ENCODE peak calls at places on chromosomes 2 and 18, in five cellular contexts. One of them, this sample, is unnamed.

GRCh38 chr18:46322411-46322891 is 218.3 kb downstream of the HAUS1 start:
- DNase-seq in activated CD4-positive, alpha-beta T cell treated with anti-CD3 and anti-CD28 coated beads for 48 hours: no peak
- DNase-seq in left cardiac atrium: no peak
- DNase-seq in posterior vena cava: no peak
- DNase-seq in H4: no peak
- DNase-seq in this sample: no peak

GRCh38 chr2:48504647-48505327 is 25.2 kb upstream of the STON1 start:
- DNase-seq in activated CD4-positive, alpha-beta T cell treated with anti-CD3 and anti-CD28 coated beads for 48 hours: no peak
- DNase-seq in posterior vena cava: no peak
- DNase-seq in left cardiac atrium: no peak
- DNase-seq in H4: peak; percentile 58
- DNase-seq in this sample: no peak

GRCh38 chr2:230765611-230766300 is 53.1 kb downstream of the CAB39 start:
- DNase-seq in posterior vena cava: no peak
- DNase-seq in activated CD4-positive, alpha-beta T cell treated with anti-CD3 and anti-CD28 coated beads for 48 hours: no peak
- DNase-seq in left cardiac atrium: no peak
- DNase-seq in H4: no peak
- DNase-seq in this sample: no peak

GRCh38 chr2:51000849-51001617 is 30.9 kb downstream of the NRXN1 start:
- DNase-seq in H4: no peak
- DNase-seq in posterior vena cava: no peak
- DNase-seq in activated CD4-positive, alpha-beta T cell treated with anti-CD3 and anti-CD28 coated beads for 48 hours: no peak
- DNase-seq in left cardiac atrium: no peak
- DNase-seq in this sample: no peak

GRCh38 chr2:238528953-238529781 is 102.4 kb downstream of the ASB1 start:
- DNase-seq in H4: peak; percentile 47
- DNase-seq in activated CD4-positive, alpha-beta T cell treated with anti-CD3 and anti-CD28 coated beads for 48 hours: no peak
- DNase-seq in posterior vena cava: peak; percentile 42
- DNase-seq in left cardiac atrium: peak; percentile 1
- DNase-seq in this sample: no peak

GRCh38 chr2:140863713-140864112 is 1267.1 kb downstream of the LRP1B start:
- DNase-seq in activated CD4-positive, alpha-beta T cell treated with anti-CD3 and anti-CD28 coated beads for 48 hours: no peak
- DNase-seq in left cardiac atrium: no peak
- DNase-seq in posterior vena cava: no peak
- DNase-seq in H4: peak; percentile 44
- DNase-seq in this sample: no peak

GRCh38 chr2:177329035-177329434 is 63.5 kb upstream of the AGPS start:
- DNase-seq in posterior vena cava: no peak
- DNase-seq in H4: no peak
- DNase-seq in left cardiac atrium: no peak
- DNase-seq in activated CD4-positive, alpha-beta T cell treated with anti-CD3 and anti-CD28 coated beads for 48 hours: no peak
- DNase-seq in this sample: no peak

GRCh38 chr2:63484481-63484880 is 103.8 kb downstream of the WDPCP start:
- DNase-seq in left cardiac atrium: no peak
- DNase-seq in H4: no peak
- DNase-seq in posterior vena cava: no peak
- DNase-seq in activated CD4-positive, alpha-beta T cell treated with anti-CD3 and anti-CD28 coated beads for 48 hours: no peak
- DNase-seq in this sample: no peak

GRCh38 chr2:8480936-8481335 is 200.9 kb upstream of the ID2 start:
- DNase-seq in H4: no peak
- DNase-seq in left cardiac atrium: peak; percentile 10
- DNase-seq in activated CD4-positive, alpha-beta T cell treated with anti-CD3 and anti-CD28 coated beads for 48 hours: no peak
- DNase-seq in posterior vena cava: no peak
- DNase-seq in this sample: no peak

GRCh38 chr18:25058520-25058919 is 293.4 kb downstream of the ZNF521 start:
- DNase-seq in H4: no peak
- DNase-seq in activated CD4-positive, alpha-beta T cell treated with anti-CD3 and anti-CD28 coated beads for 48 hours: no peak
- DNase-seq in posterior vena cava: no peak
- DNase-seq in left cardiac atrium: no peak
- DNase-seq in this sample: no peak

GRCh38 chr2:72144746-72145657 is 2.7 kb downstream of the CYP26B1 start:
- DNase-seq in activated CD4-positive, alpha-beta T cell treated with anti-CD3 and anti-CD28 coated beads for 48 hours: no peak
- DNase-seq in H4: no peak
- DNase-seq in left cardiac atrium: peak; percentile 64
- DNase-seq in posterior vena cava: peak; percentile 81
- DNase-seq in this sample: peak; percentile 75

GRCh38 chr18:5449858-5450509 is 93.8 kb downstream of the EPB41L3 start:
- DNase-seq in H4: no peak
- DNase-seq in left cardiac atrium: no peak
- DNase-seq in posterior vena cava: no peak
- DNase-seq in activated CD4-positive, alpha-beta T cell treated with anti-CD3 and anti-CD28 coated beads for 48 hours: no peak
- DNase-seq in this sample: no peak

GRCh38 chr2:172211507-172211906 is 108.8 kb upstream of the DLX2 start:
- DNase-seq in posterior vena cava: no peak
- DNase-seq in H4: no peak
- DNase-seq in activated CD4-positive, alpha-beta T cell treated with anti-CD3 and anti-CD28 coated beads for 48 hours: no peak
- DNase-seq in left cardiac atrium: no peak
- DNase-seq in this sample: no peak

GRCh38 chr18:49100226-49100968 is 149.6 kb upstream of the SMAD7 start:
- DNase-seq in H4: peak; percentile 91
- DNase-seq in posterior vena cava: no peak
- DNase-seq in left cardiac atrium: no peak
- DNase-seq in activated CD4-positive, alpha-beta T cell treated with anti-CD3 and anti-CD28 coated beads for 48 hours: no peak
- DNase-seq in this sample: no peak

GRCh38 chr2:85446296-85447221 is 28.0 kb downstream of the SH2D6 start:
- DNase-seq in H4: no peak
- DNase-seq in posterior vena cava: no peak
- DNase-seq in activated CD4-positive, alpha-beta T cell treated with anti-CD3 and anti-CD28 coated beads for 48 hours: no peak
- DNase-seq in left cardiac atrium: no peak
- DNase-seq in this sample: no peak

GRCh38 chr18:49788327-49788908 is 24.9 kb downstream of the ACAA2 start:
- DNase-seq in H4: peak; percentile 31
- DNase-seq in left cardiac atrium: no peak
- DNase-seq in posterior vena cava: no peak
- DNase-seq in activated CD4-positive, alpha-beta T cell treated with anti-CD3 and anti-CD28 coated beads for 48 hours: no peak
- DNase-seq in this sample: no peak

GRCh38 chr2:219249203-219249980 is 3.7 kb upstream of the TUBA4B start:
- DNase-seq in activated CD4-positive, alpha-beta T cell treated with anti-CD3 and anti-CD28 coated beads for 48 hours: peak; percentile 51
- DNase-seq in left cardiac atrium: peak; percentile 64
- DNase-seq in H4: peak; percentile 92
- DNase-seq in posterior vena cava: no peak
- DNase-seq in this sample: peak; percentile 81

This sample was measured in Right ventricle myocardium superior.